ENCODE peak calls at places on chromosomes 1 and 21, in ten cellular contexts. G, W, Q, O, A, V, X, H, S and F are unnamed samples.

GRCh38 chr1:234933475-234933874 is 195.2 kb downstream of the TOMM20 start:
- DNase-seq in Q (no peak), A (no peak), V (no peak), W (peak), G (no peak), H (peak), X (no peak), S (no peak), O (no peak), F (no peak)

GRCh38 chr1:145884675-145885074 is 991 bp downstream of the ANKRD35 start:
- DNase-seq in S (no peak), O (no peak), H (no peak), G (peak), A (no peak), X (no peak), Q (no peak), V (peak), W (peak), F (no peak)

GRCh38 chr21:31671146-31671716 is 11.7 kb downstream of the SOD1 start:
- DNase-seq in V (no peak), H (no peak), O (no peak), W (no peak), G (no peak), S (no peak), X (no peak), Q (no peak), A (no peak), F (no peak)

GRCh38 chr1:247357781-247358211 is 26.1 kb upstream of the ZNF496 start:
- DNase-seq in A (no peak), X (no peak), G (no peak), H (no peak), S (no peak), O (peak), W (peak), Q (no peak), V (no peak), F (no peak)

GRCh38 chr1:53334781-53335180 is 6.9 kb upstream of the LRP8 start:
- DNase-seq in Q (no peak), S (no peak), H (no peak), O (no peak), W (no peak), V (no peak), X (no peak), G (no peak), A (no peak), F (no peak)

GRCh38 chr1:209485167-209485566 is 98.3 kb upstream of the CAMK1G start:
- DNase-seq in W (peak), O (peak), Q (no peak), S (no peak), G (peak), H (peak), X (no peak), V (no peak), A (peak), F (no peak)

GRCh38 chr1:2971146-2971501 is 50.1 kb upstream of the ACTRT2 start:
- DNase-seq in G (no peak), X (no peak), S (no peak), Q (no peak), H (no peak), A (no peak), O (no peak), W (no peak), V (no peak), F (no peak)

GRCh38 chr1:73627723-73628122 is 570.3 kb downstream of the LRRIQ3 start:
- DNase-seq in W (no peak), O (peak), H (no peak), V (no peak), A (no peak), S (no peak), Q (no peak), X (no peak), G (no peak), F (no peak)

GRCh38 chr1:27561126-27561899 is 42.6 kb downstream of the AHDC1 start:
- DNase-seq in S (no peak), V (no peak), G (no peak), H (peak), Q (no peak), X (peak), A (no peak), O (no peak), W (peak), F (no peak)

GRCh38 chr1:196007763-196008162 is 600.5 kb downstream of the KCNT2 start:
- DNase-seq in O (no peak), S (no peak), A (no peak), H (no peak), Q (no peak), G (no peak), X (no peak), W (no peak), V (no peak), F (no peak)

GRCh38 chr1:44266400-44267344 is 53.4 kb downstream of the DMAP1 start:
- DNase-seq in G (peak), Q (no peak), X (no peak), H (no peak), O (no peak), V (no peak), S (no peak), A (peak), W (no peak), F (no peak)

GRCh38 chr1:1782399-1783221 is 4.3 kb upstream of the NADK start:
- DNase-seq in Q (no peak), S (peak), A (peak), G (peak), H (peak), X (peak), O (no peak), W (peak), V (no peak), F (no peak)

GRCh38 chr1:23742670-23743286 is 493 bp upstream of the ELOA start:
- DNase-seq in G (no peak), S (peak), Q (no peak), O (no peak), X (peak), H (no peak), V (no peak), W (no peak), A (no peak), F (no peak)

GRCh38 chr1:150094734-150095133 is 27.2 kb downstream of the VPS45 start:
- DNase-seq in X (no peak), H (no peak), O (no peak), A (no peak), V (no peak), G (no peak), S (no peak), W (no peak), Q (no peak), F (no peak)

GRCh38 chr21:46648539-46648938 is 13.1 kb downstream of the PRMT2 start:
- DNase-seq in X (no peak), Q (no peak), H (no peak), S (no peak), W (no peak), V (no peak), A (no peak), O (no peak), G (no peak), F (no peak)

GRCh38 chr1:56502700-56503245 is 76.6 kb downstream of the PLPP3 start:
- DNase-seq in A (no peak), H (no peak), S (no peak), Q (no peak), X (no peak), O (no peak), W (peak), V (no peak), G (no peak), F (no peak)

GRCh38 chr1:13819637-13820036 is 119.6 kb downstream of the PRDM2 start:
- DNase-seq in Q (no peak), A (no peak), W (no peak), O (no peak), H (no peak), V (no peak), S (no peak), X (no peak), G (no peak), F (no peak)

GRCh38 chr1:30719406-30720270 is 3.7 kb downstream of the MATN1 start:
- DNase-seq in S (no peak), O (no peak), W (peak), Q (no peak), H (no peak), X (no peak), V (no peak), G (peak), A (peak), F (no peak)

GRCh38 chr1:69121708-69122107 is 446.0 kb upstream of the LRRC7 start:
- DNase-seq in H (no peak), W (peak), G (no peak), S (no peak), Q (no peak), V (no peak), O (no peak), X (no peak), A (no peak), F (no peak)

GRCh38 chr21:28485301-28486022 is 507.2 kb downstream of the LTN1 start:
- DNase-seq in O (no peak), X (no peak), V (no peak), A (no peak), H (no peak), G (no peak), Q (no peak), S (no peak), W (peak), F (no peak)